ENCODE peak calls at places on chromosomes 4 and X, in eight cellular contexts. D is astrocyte, X is fibroblast of lung, F is suprapubic skin, V is IMR-90, K is GM12878, J is left ventricle myocardium inferior, L is GM23248. N is an unnamed sample. For H3K36me3, the result is how much of the 10 kb centered on the place peaks cover.

GRCh38 chr4:113162089-113162488 is 112.6 kb downstream of the ANK2 start:
- DNase-seq in X (no peak), K (no peak), D (no peak), V (no peak), J (no peak), L (peak), F (no peak), N (no peak)

GRCh38 chrX:120213438-120214265 is 37.0 kb upstream of the ZBTB33 start:
- DNase-seq in F (no peak), X (peak), J (no peak), V (peak), K (peak), L (peak), D (peak), N (peak)

GRCh38 chrX:110412971-110413726 is 54.5 kb downstream of the RTL9 start:
- DNase-seq in X (peak), J (peak), L (peak), V (peak), K (no peak), D (no peak), F (peak), N (peak)

GRCh38 chr4:101205878-101206277 is 141.4 kb downstream of the PPP3CA start:
- DNase-seq in K (peak), V (peak), F (no peak), J (no peak), D (peak), X (peak), L (peak), N (no peak)

GRCh38 chr4:141248029-141248428 is 27.3 kb downstream of the ZNF330 start:
- DNase-seq in L (peak), D (peak), K (no peak), J (no peak), F (no peak), V (peak), X (peak), N (no peak)

GRCh38 chrX:135688137-135688536 is 25.3 kb upstream of the CT45A1 start:
- DNase-seq in D (no peak), K (no peak), L (peak), F (no peak), V (no peak), X (no peak), J (no peak), N (peak)

GRCh38 chrX:22310779-22311178 is 38.1 kb downstream of the CBLL2 start:
- DNase-seq in D (peak), X (peak), V (peak), F (no peak), L (peak), J (no peak), K (no peak), N (no peak)

GRCh38 chrX:47112316-47112954 is 32.1 kb downstream of the NDUFB11 start:
- DNase-seq in X (peak), D (peak), J (no peak), F (no peak), L (no peak), V (no peak), K (no peak), N (peak)

GRCh38 chr4:7649741-7650531 is 215.2 kb upstream of the PSAPL1 start:
- DNase-seq in D (peak), V (peak), K (peak), J (no peak), F (no peak), X (peak), L (peak), N (peak)

GRCh38 chr4:5793514-5793913 is 82.5 kb downstream of the EVC start:
- DNase-seq in D (no peak), L (no peak), K (no peak), J (no peak), X (no peak), F (peak), V (no peak), N (no peak)

GRCh38 chr4:146545102-146545501 is 23.4 kb upstream of the SLC10A7 start:
- DNase-seq in J (no peak), L (peak), D (no peak), X (peak), F (no peak), K (no peak), V (peak), N (peak)

GRCh38 chr4:158829254-158829653 is 60.4 kb downstream of the FNIP2 start:
- DNase-seq in K (no peak), F (no peak), J (no peak), D (no peak), L (no peak), V (no peak), X (no peak), N (no peak)

GRCh38 chr4:7351014-7351413 is 83.7 kb downstream of the PSAPL1 start:
- DNase-seq in V (no peak), K (no peak), D (no peak), L (no peak), J (peak), F (no peak), X (no peak), N (no peak)

GRCh38 chrX:147710301-147710700 is 201.4 kb upstream of the FMR1 start:
- DNase-seq in J (no peak), D (no peak), F (no peak), V (no peak), L (no peak), K (no peak), X (no peak), N (no peak)

GRCh38 chrX:152900937-152901445 is 3.1 kb downstream of the ZNF185 start:
- DNase-seq in L (peak), K (no peak), X (no peak), J (no peak), D (no peak), F (no peak), V (no peak), N (no peak)

GRCh38 chrX:109826954-109827708 is 94.1 kb upstream of the ACSL4 start:
- DNase-seq in F (no peak), X (peak), J (no peak), L (peak), K (no peak), V (peak), D (peak), N (no peak)

GRCh38 chr4:187469627-187470026 is 525.9 kb upstream of the ZFP42 start:
- DNase-seq in F (no peak), J (no peak), L (no peak), K (no peak), V (peak), X (no peak), D (no peak), N (no peak)

GRCh38 chr4:74675673-74676279 is 118.5 kb downstream of the BTC start:
- DNase-seq in F (no peak), J (no peak), L (peak), K (no peak), V (peak), X (peak), D (peak), N (peak)

GRCh38 chr4:98873059-98873458 is 55.9 kb downstream of the EIF4E start:
- DNase-seq in L (peak), D (peak), X (peak), K (no peak), J (no peak), V (peak), F (no peak), N (no peak)

GRCh38 chr4:108830509-108831244 is 67.8 kb upstream of the ETNPPL start:
- DNase-seq in K (no peak), F (no peak), J (peak), L (peak), X (peak), D (no peak), V (peak), N (peak)

GRCh38 chrX:113470166-113470565 is 629.5 kb upstream of the AMOT start:
- DNase-seq in X (no peak), V (no peak), L (no peak), D (no peak), J (no peak), F (no peak), K (no peak), N (no peak)

GRCh38 chr4:182873726-182874125 is 43.5 kb downstream of the DCTD start:
- DNase-seq in F (no peak), K (no peak), D (no peak), X (no peak), V (no peak), L (no peak), J (no peak), N (no peak)

GRCh38 chr4:86015412-86016350 is 344.2 kb downstream of the MAPK10 start:
- DNase-seq in V (no peak), X (peak), K (no peak), D (peak), F (no peak), J (no peak), L (peak), N (no peak)

GRCh38 chrX:8404443-8404842 is 60.2 kb upstream of the VCX3B start:
- DNase-seq in J (no peak), D (peak), K (no peak), X (peak), L (no peak), F (no peak), V (no peak), N (peak)

GRCh38 chr4:127856485-127857447 is 23.9 kb upstream of the PLK4 start:
- DNase-seq in F (no peak), L (peak), D (peak), K (peak), J (no peak), X (peak), V (peak), N (no peak)

GRCh38 chr4:184598753-184599491 is 50.3 kb downstream of the CASP3 start:
- DNase-seq in V (no peak), K (no peak), F (no peak), D (no peak), J (no peak), L (peak), X (no peak), N (no peak)

GRCh38 chrX:153635788-153636668 is 11.0 kb upstream of the DUSP9 start:
- DNase-seq in J (no peak), V (no peak), L (peak), X (no peak), D (no peak), F (no peak), K (no peak), N (no peak)

GRCh38 chr4:108240356-108240755 is 71.6 kb upstream of the LEF1 start:
- DNase-seq in V (peak), D (peak), J (no peak), K (no peak), L (no peak), X (peak), F (no peak), N (no peak)

GRCh38 chr4:136865591-136865990 is 666.7 kb downstream of the PCDH18 start:
- DNase-seq in V (no peak), X (no peak), D (no peak), L (no peak), J (no peak), F (no peak), K (no peak), N (no peak)

GRCh38 chr4:65918217-65918616 is 247.9 kb upstream of the EPHA5 start:
- DNase-seq in J (no peak), X (peak), F (no peak), L (no peak), D (peak), K (no peak), V (no peak), N (no peak)

GRCh38 chrX:7132335-7133035 is 15.0 kb upstream of the STS start:
- DNase-seq in V (peak), K (no peak), F (no peak), L (peak), J (no peak), X (peak), D (peak), N (peak)

DNA sequence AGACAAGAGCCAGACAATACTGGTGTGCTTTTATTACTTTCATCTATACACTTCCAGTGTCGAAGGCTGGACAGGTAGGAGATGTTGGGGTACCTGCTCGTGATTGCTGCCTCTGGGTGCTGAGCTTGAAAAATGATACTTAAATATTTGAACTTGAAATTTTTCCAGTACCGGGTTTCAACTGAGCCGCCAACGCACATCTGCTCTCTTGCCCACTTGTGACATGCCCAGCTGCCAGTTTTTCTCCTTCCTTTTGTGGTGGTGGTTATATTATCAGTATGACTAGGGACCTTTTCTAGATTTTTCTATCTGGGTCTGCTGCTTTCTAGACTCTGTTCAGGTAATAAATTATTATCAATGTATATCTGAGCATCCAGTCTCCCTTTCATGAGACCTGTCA is 3.4 kb downstream of the OGT start:
- DNase-seq in K (no peak), J (no peak), F (no peak), X (no peak), L (peak), D (no peak), V (no peak), N (peak)
- H3K36me3 ChIP-seq in K (under half), J (under half), F (under half), X (under half), L (under half), D (under half), V (under half), N (under half)

DNA sequence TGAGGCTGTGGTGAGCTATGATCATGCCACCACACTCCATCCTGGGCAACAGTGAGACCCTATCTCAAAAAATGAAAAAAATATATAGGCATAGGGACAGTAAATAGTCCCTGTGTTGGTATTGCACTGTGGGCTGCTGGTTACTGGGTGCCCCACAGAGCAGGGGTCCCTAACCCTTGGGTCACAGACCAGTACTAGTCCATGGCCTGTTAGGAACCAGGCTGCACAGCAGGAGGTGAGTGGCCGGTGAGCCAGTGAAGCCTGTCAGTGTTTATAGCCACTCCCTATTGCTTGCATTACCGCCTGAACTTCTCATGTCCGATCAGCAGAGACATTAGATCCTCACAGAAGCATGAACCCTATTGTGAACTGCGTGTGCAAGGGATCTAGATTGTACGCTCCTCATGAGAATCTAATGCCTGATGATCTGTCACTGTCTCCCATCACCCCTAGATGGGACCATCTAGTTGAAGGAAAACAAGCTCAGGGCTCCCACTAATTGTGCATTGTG is 106.5 kb downstream of the TNIP2 start:
- DNase-seq in L (no peak), K (no peak), J (no peak), F (peak), X (no peak), V (no peak), D (no peak), N (peak)
- H3K36me3 ChIP-seq in L (under half), K (under half), J (half or more), F (half or more), X (under half), V (half or more), D (under half), N (under half)

GRCh38 chr4:145168578-145169187 is 11.7 kb downstream of the OTUD4 start:
- DNase-seq in J (no peak), D (no peak), K (no peak), L (no peak), X (no peak), F (no peak), V (no peak), N (no peak)
- H3K36me3 ChIP-seq in J (under half), D (under half), K (under half), L (under half), X (under half), F (under half), V (under half), N (under half)

GRCh38 chrX:15977644-15978043 is 123.0 kb upstream of the AP1S2 start:
- DNase-seq in D (no peak), V (no peak), L (no peak), F (no peak), K (no peak), X (no peak), J (no peak), N (no peak)

GRCh38 chrX:15973299-15973698 is 118.7 kb upstream of the AP1S2 start:
- DNase-seq in V (peak), J (no peak), X (peak), L (peak), D (peak), F (no peak), K (peak), N (peak)

GRCh38 chrX:15971696-15972095 is 117.1 kb upstream of the AP1S2 start:
- DNase-seq in X (no peak), D (no peak), L (no peak), V (no peak), J (no peak), K (no peak), F (no peak), N (no peak)

GRCh38 chrX:15973941-15974340 is 119.3 kb upstream of the AP1S2 start:
- DNase-seq in F (no peak), V (no peak), J (peak), K (no peak), D (no peak), X (no peak), L (peak), N (peak)
- H3K36me3 ChIP-seq in F (under half), V (under half), J (under half), K (under half), D (under half), X (under half), L (under half), N (under half)

DNA sequence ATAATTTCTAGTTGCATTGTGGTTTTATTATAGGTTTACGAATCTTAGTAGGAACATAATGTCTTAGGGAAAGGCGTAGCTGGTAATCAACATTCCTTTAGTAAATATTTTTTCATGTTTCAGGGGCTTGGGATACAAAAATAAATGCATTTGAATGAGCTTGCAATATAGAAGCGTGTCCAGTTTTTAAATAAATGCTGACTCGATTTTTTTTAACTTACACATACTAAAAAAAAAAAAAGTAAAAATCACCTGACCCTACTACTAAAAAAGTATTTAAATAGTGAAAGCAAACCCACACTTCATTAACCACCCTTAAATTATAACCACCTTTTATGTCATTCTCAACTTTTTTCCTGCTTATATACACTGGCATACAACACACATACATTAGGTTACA is 29.6 kb downstream of the SMARCAD1 start:
- DNase-seq in K (no peak), D (no peak), J (no peak), L (no peak), V (no peak), X (no peak), F (no peak), N (no peak)
- H3K36me3 ChIP-seq in K (under half), D (under half), J (half or more), L (half or more), V (under half), X (under half), F (half or more), N (under half)

GRCh38 chr4:1328267-1329155 is 18.5 kb upstream of the UVSSA start:
- DNase-seq in F (peak), D (no peak), V (no peak), L (no peak), K (no peak), J (no peak), X (no peak), N (no peak)

GRCh38 chr4:1330761-1331590 is 16.0 kb upstream of the UVSSA start:
- DNase-seq in J (no peak), D (no peak), V (no peak), X (no peak), F (peak), L (no peak), K (no peak), N (no peak)

GRCh38 chr4:1327526-1328266 is 19.3 kb upstream of the UVSSA start:
- DNase-seq in F (no peak), D (no peak), X (no peak), V (no peak), J (no peak), L (no peak), K (no peak), N (no peak)

GRCh38 chr4:1331591-1332353 is 15.2 kb upstream of the UVSSA start:
- DNase-seq in J (no peak), X (no peak), V (no peak), K (no peak), L (no peak), D (no peak), F (peak), N (no peak)

DNA sequence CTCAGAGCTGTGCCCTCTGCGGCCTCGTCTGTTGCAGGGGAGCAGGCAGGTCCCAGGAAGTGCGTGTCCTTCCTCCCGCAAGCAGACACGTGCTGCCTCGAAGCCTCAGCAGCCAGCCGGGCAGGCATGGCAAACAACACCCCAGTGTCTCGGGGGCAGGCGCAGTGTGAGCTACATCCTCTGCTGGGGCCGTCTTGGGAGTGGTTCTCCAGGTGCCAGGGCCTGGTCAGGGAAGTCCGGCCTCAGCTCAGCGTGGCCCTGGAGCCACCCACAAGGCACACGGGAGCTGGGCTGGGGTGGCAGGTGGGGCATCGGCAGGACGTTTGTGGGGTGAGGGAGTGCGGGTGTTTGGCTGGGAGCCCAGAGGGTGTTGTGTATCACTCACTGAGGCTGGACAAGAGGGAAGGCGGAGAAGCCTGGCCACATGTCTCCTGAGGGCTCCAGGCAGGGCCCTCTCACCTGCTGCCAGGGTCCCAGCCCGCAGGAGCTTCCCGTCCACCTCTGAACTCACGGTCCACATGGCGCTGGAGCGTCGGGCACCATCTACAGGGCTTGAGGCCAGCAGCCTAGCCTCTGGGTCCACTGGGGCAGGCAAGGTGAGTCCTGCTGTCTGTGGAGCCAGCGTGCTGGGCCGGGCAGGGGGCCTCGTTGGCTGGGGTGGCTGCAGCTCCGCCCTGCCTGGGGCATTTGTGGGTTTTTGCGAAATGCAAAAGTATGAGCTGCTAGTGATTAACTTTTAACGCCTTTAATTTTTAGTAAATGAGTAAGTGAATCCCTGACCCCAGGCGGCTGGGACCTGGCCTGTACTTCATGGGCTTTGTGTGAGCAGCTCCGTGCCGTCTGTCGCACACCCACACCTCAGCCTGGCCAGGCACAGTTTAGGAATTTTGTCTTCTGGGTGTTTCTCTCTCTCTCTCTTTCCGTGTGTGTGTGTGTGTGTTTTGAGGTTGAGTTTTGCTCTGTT is 17.3 kb upstream of the UVSSA start:
- DNase-seq in L (peak), X (peak), F (no peak), V (no peak), K (no peak), J (no peak), D (peak), N (no peak)
- H3K36me3 ChIP-seq in L (under half), X (under half), F (half or more), V (half or more), K (under half), J (half or more), D (under half), N (under half)

N was measured in testis.